ENCODE peak calls at places on chromosomes 11 and 22, in eight cellular contexts. Y, O, J, D, Q, B, Z and P are unnamed samples.

GRCh38 chr11:46977038-46977818 is 40.7 kb downstream of the CSTPP1 start:
- DNase-seq in Z (no peak), Y (peak), D (no peak), J (no peak), B (no peak), O (no peak), Q (no peak), P (no peak)

GRCh38 chr11:1088927-1089737 is 14.5 kb downstream of the MUC2 start:
- DNase-seq in B (no peak), Q (no peak), Z (no peak), J (no peak), Y (no peak), O (no peak), D (no peak), P (peak)

GRCh38 chr11:63839508-63840355 is 822 bp downstream of the MARK2 start:
- DNase-seq in B (peak), J (peak), D (peak), Z (peak), Y (peak), O (peak), Q (peak), P (peak)

GRCh38 chr11:111301004-111301839 is 2.9 kb downstream of the POU2AF3 start:
- DNase-seq in O (no peak), B (no peak), D (no peak), Y (no peak), Z (no peak), J (no peak), Q (no peak), P (no peak)

GRCh38 chr22:30868663-30869385 is 99.8 kb downstream of the MORC2 start:
- DNase-seq in J (peak), Q (peak), D (peak), Y (no peak), B (no peak), Z (no peak), O (no peak), P (peak)

GRCh38 chr11:16958833-16959232 is 55.4 kb downstream of the PLEKHA7 start:
- DNase-seq in B (no peak), Q (no peak), Z (no peak), Y (no peak), D (no peak), J (no peak), O (no peak), P (no peak)

GRCh38 chr11:73028621-73029020 is 113.5 kb downstream of the FCHSD2 start:
- DNase-seq in J (no peak), D (no peak), Z (no peak), B (no peak), Q (no peak), Y (no peak), O (no peak), P (no peak)

GRCh38 chr22:36367479-36367878 is 20.3 kb downstream of the MYH9 start:
- DNase-seq in Q (no peak), D (no peak), Z (no peak), J (no peak), B (no peak), O (no peak), Y (no peak), P (no peak)

GRCh38 chr11:70933986-70934583 is 318.3 kb downstream of the SHANK2 start:
- DNase-seq in Z (no peak), D (no peak), O (no peak), B (no peak), Q (no peak), Y (no peak), J (no peak), P (no peak)

GRCh38 chr11:124115782-124116616 is 749 bp downstream of the VWA5A start:
- DNase-seq in Y (peak), D (no peak), Z (peak), Q (no peak), O (no peak), J (peak), B (no peak), P (no peak)

GRCh38 chr22:36026741-36027140 is 1.9 kb downstream of the RBFOX2 start:
- DNase-seq in Z (no peak), B (no peak), O (peak), D (peak), Q (no peak), Y (peak), J (no peak), P (no peak)

GRCh38 chr11:77428598-77428997 is 45.3 kb downstream of the PAK1 start:
- DNase-seq in B (no peak), D (no peak), Z (no peak), J (no peak), Y (no peak), Q (no peak), O (no peak), P (no peak)

GRCh38 chr11:9528573-9529332 is 44.7 kb upstream of the WEE1 start:
- DNase-seq in Y (no peak), O (no peak), Q (no peak), J (no peak), Z (no peak), B (no peak), D (no peak), P (no peak)

GRCh38 chr11:116224154-116224888 is 548.5 kb downstream of the BUD13 start:
- DNase-seq in B (peak), Q (peak), Y (peak), O (peak), J (no peak), Z (no peak), D (peak), P (no peak)

GRCh38 chr22:38755911-38756532 is at the start of gene SUN2:
- DNase-seq in D (peak), B (peak), J (peak), Z (peak), Q (peak), Y (peak), O (peak), P (peak)

GRCh38 chr11:1122356-1123002 is 35.3 kb upstream of the MUC5AC start:
- DNase-seq in D (no peak), Z (no peak), O (no peak), Y (no peak), B (no peak), J (no peak), Q (no peak), P (peak)

GRCh38 chr22:46758867-46759290 is 3.6 kb upstream of the TBC1D22A start:
- DNase-seq in Z (peak), Y (peak), J (no peak), B (peak), O (peak), Q (no peak), D (peak), P (no peak)

GRCh38 chr11:59787816-59788215 is 22.8 kb downstream of the MRPL16 start:
- DNase-seq in B (no peak), Q (no peak), O (no peak), Y (no peak), D (peak), Z (no peak), J (no peak), P (no peak)

GRCh38 chr11:59195596-59195995 is 17.1 kb downstream of the MPEG1 start:
- DNase-seq in O (no peak), B (no peak), Z (no peak), J (no peak), Y (no peak), Q (no peak), D (no peak), P (no peak)

GRCh38 chr11:40306938-40307548 is 1152.4 kb downstream of the LRRC4C start:
- DNase-seq in O (no peak), Q (no peak), Z (no peak), J (no peak), Y (peak), B (no peak), D (peak), P (no peak)

GRCh38 chr22:43128116-43128515 is 15.1 kb downstream of the MCAT start:
- DNase-seq in D (no peak), Y (no peak), J (no peak), O (peak), B (no peak), Z (no peak), Q (no peak), P (no peak)

GRCh38 chr11:65126624-65127274 is 4.6 kb downstream of the MRPL49 start:
- DNase-seq in Z (no peak), J (no peak), O (no peak), Q (no peak), B (no peak), Y (no peak), D (no peak), P (no peak)

GRCh38 chr11:129189646-129190045 is 2.5 kb downstream of the ARHGAP32 start:
- DNase-seq in Z (no peak), B (no peak), O (no peak), D (no peak), J (no peak), Q (no peak), Y (no peak), P (no peak)
- H3K27ac ChIP-seq in Z (no peak), B (no peak), O (peak), D (no peak), J (no peak), Q (no peak), Y (no peak), P (peak)

DNA sequence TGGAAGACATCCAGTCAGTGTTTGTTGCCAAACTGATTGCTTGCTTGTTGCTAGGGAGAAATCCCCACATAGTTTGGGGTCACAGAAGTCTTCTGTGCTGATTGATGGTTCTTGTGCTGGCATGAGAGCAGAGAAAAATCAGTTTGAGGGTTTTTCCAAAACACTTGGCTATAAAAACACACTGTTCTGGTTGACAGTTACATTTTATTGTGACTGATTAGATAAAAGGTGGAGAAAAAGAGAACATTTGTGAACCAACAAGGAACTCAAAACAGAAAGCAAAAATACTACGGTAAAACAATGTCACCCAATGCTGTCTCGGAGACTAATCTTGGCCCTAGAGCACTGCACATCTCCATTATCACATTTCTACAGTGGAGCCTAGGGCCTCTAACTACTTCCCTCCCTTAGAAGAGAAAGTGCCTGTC is 14.4 kb upstream of the EIF4G2 start:
- DNase-seq in J (no peak), Q (no peak), Y (no peak), D (no peak), O (no peak), B (no peak), Z (no peak), P (no peak)
- H3K27ac ChIP-seq in J (no peak), Q (peak), Y (no peak), D (no peak), O (no peak), B (no peak), Z (no peak), P (no peak)

GRCh38 chr11:69351460-69351859 is 57.5 kb downstream of the MYEOV start:
- DNase-seq in J (no peak), Z (no peak), Q (no peak), O (no peak), D (peak), B (no peak), Y (no peak), P (no peak)
- H3K27ac ChIP-seq in J (no peak), Z (no peak), Q (no peak), O (peak), D (peak), B (no peak), Y (no peak), P (no peak)

DNA sequence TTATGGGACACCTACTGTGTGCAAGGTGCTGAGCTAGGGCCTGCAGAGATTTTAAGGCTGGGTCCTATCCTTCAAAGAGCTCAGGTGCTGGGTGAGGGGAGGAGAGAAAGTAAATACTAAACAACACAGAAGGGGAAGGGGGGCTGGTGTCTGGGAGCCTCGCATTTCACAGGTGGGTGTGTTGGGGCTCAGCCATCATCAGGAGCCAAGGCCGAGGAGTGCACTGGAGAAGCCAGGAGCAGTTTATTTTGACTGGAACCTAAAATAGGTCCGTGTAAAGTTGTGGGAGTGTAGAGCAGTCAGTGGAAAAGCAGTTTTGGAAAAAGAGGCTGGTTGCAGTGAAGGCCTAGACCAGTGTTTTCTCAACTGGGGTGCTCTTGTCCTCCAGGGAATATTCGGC is 17.5 kb downstream of the NECTIN1 start:
- DNase-seq in Z (no peak), O (no peak), B (no peak), D (no peak), Y (no peak), Q (no peak), J (no peak), P (no peak)
- H3K27ac ChIP-seq in Z (no peak), O (no peak), B (no peak), D (no peak), Y (no peak), Q (no peak), J (no peak), P (no peak)

GRCh38 chr11:61067782-61068181 is 34.5 kb upstream of the CD5 start:
- DNase-seq in J (no peak), D (no peak), B (peak), Z (no peak), Q (no peak), O (no peak), Y (no peak), P (no peak)

GRCh38 chr11:61068581-61068980 is 33.7 kb upstream of the CD5 start:
- DNase-seq in D (no peak), Z (no peak), J (no peak), B (no peak), Q (no peak), O (no peak), Y (no peak), P (no peak)

GRCh38 chr11:61065955-61066638 is 36.2 kb upstream of the CD5 start:
- DNase-seq in D (no peak), Y (no peak), O (no peak), B (peak), Q (no peak), J (no peak), Z (peak), P (no peak)

GRCh38 chr11:61069427-61069826 is 32.9 kb upstream of the CD5 start:
- DNase-seq in B (no peak), D (no peak), J (no peak), Z (no peak), Y (no peak), O (no peak), Q (no peak), P (no peak)

GRCh38 chr11:61066645-61067044 is 35.6 kb upstream of the CD5 start:
- DNase-seq in B (peak), O (no peak), D (no peak), J (no peak), Y (no peak), Z (no peak), Q (no peak), P (peak)
- H3K27ac ChIP-seq in B (no peak), O (no peak), D (no peak), J (no peak), Y (no peak), Z (peak), Q (no peak), P (no peak)

GRCh38 chr11:48000432-48000831 is 20.1 kb downstream of the PTPRJ start:
- DNase-seq in Q (no peak), D (no peak), Y (no peak), B (no peak), J (no peak), Z (no peak), O (no peak), P (no peak)
- H3K27ac ChIP-seq in Q (no peak), D (no peak), Y (no peak), B (peak), J (no peak), Z (peak), O (no peak), P (peak)

DNA sequence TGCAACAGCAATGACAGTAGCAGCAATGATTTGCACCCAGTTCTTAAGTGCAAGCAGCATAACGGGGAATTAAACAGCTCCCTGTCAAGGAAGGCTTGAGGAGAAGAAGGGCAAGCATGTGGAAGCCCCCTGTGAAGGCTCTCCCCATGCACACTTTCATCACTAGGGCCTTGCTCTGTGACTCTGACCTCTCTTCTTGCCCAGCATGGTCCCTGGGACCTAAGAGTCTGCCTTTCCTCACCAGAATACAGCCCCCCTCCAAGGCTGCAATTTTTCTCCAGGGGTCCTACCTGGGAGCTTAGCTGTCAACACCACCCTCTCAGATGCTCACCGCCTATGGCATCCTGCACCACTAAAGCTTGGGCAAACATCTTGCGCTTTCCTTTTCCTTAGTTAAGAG is 187.5 kb downstream of the ADAMTS15 start:
- DNase-seq in Y (no peak), D (no peak), B (no peak), Q (no peak), J (no peak), Z (no peak), O (no peak), P (no peak)
- H3K27ac ChIP-seq in Y (no peak), D (no peak), B (no peak), Q (no peak), J (no peak), Z (no peak), O (peak), P (no peak)

GRCh38 chr11:45246241-45246640 is 39.9 kb downstream of the SYT13 start:
- DNase-seq in Q (no peak), Z (no peak), J (no peak), Y (no peak), D (no peak), O (no peak), B (no peak), P (no peak)
- H3K27ac ChIP-seq in Q (no peak), Z (no peak), J (no peak), Y (no peak), D (no peak), O (no peak), B (no peak), P (no peak)